ENCODE peak calls at places on chromosomes 16 and 17, in four cellular contexts. V is NCI-H1105, H is tibial artery, C is fibroblast of lung. W is an unnamed sample.

GRCh38 chr16:17134586-17134985 is 336.2 kb downstream of the XYLT1 start:
- DNase-seq in C (no peak), H (no peak), V (no peak), W (no peak)

GRCh38 chr17:70863436-70864248 is 694.3 kb downstream of the KCNJ2 start:
- DNase-seq in V (no peak), C (peak), H (no peak), W (no peak)

GRCh38 chr17:2947996-2948550 is 115.3 kb downstream of the OR1D5 start:
- DNase-seq in C (no peak), H (peak), V (no peak), W (no peak)

GRCh38 chr16:85045077-85045476 is 17.5 kb downstream of the KIAA0513 start:
- DNase-seq in C (no peak), H (no peak), V (no peak), W (no peak)

GRCh38 chr17:42389902-42390301 is 1.7 kb upstream of the STAT3 start:
- DNase-seq in V (no peak), C (no peak), H (peak), W (no peak)

GRCh38 chr17:80232438-80232837 is 12.2 kb downstream of the SLC26A11 start:
- DNase-seq in H (no peak), V (no peak), C (no peak), W (no peak)

GRCh38 chr16:22967696-22968095 is 153.7 kb downstream of the HS3ST2 start:
- DNase-seq in C (no peak), V (no peak), H (no peak), W (no peak)

GRCh38 chr16:68893710-68894705 is 50.7 kb downstream of the TANGO6 start:
- DNase-seq in H (no peak), C (peak), V (no peak), W (peak)

GRCh38 chr16:88901718-88902337 is 35.4 kb upstream of the PABPN1L start:
- DNase-seq in V (no peak), H (no peak), C (no peak), W (no peak)

GRCh38 chr17:47720754-47721533 is 12.1 kb upstream of the TBX21 start:
- DNase-seq in C (peak), V (no peak), H (no peak), W (no peak)

GRCh38 chr16:81745704-81746558 is 33.2 kb upstream of the PLCG2 start:
- DNase-seq in H (peak), C (peak), V (no peak), W (peak)

GRCh38 chr17:77512062-77512946 is 371.5 kb downstream of the SEC14L1 start:
- DNase-seq in V (no peak), C (no peak), H (no peak), W (no peak)

GRCh38 chr17:7029659-7030058 is 6.2 kb upstream of the SLC16A13 start:
- DNase-seq in V (no peak), C (no peak), H (no peak), W (peak)

GRCh38 chr16:24853830-24854229 is 8.1 kb downstream of the SLC5A11 start:
- DNase-seq in C (peak), H (peak), V (peak), W (no peak)

GRCh38 chr17:76485569-76485968 is 15.7 kb downstream of the RHBDF2 start:
- DNase-seq in H (no peak), V (no peak), C (no peak), W (no peak)

GRCh38 chr17:44539664-44540063 is 17.6 kb upstream of the FZD2 start:
- DNase-seq in V (no peak), H (no peak), C (no peak), W (no peak)

GRCh38 chr17:54177606-54178308 is 355.0 kb downstream of the KIF2B start:
- DNase-seq in H (no peak), C (no peak), V (no peak), W (no peak)

GRCh38 chr16:369275-369865 is 968 bp downstream of the MRPL28 start:
- DNase-seq in H (no peak), C (no peak), V (no peak), W (no peak)

GRCh38 chr16:57539072-57539796 is 2.9 kb upstream of the CCDC102A start:
- DNase-seq in H (no peak), V (no peak), C (no peak), W (no peak)